ENCODE peak calls at places on chromosomes 4 and X, in eight cellular contexts. A is astrocyte of the spinal cord; I is stomach; H is neural crest cell; V is GM20000; N is activated T-helper 9 cell treated with anti-CD3 and anti-CD28 coated beads, Interleukin-2, amount 50 U/mL, for 16 hours; D is NCI-H524; E is nucleus accumbens. L is an unnamed sample.

GRCh38 chr4:32775049-32775448 is 2054.9 kb downstream of the PCDH7 start:
- DNase-seq in D (peak), N (no peak), V (no peak), E (no peak), H (no peak), A (peak), I (no peak), L (no peak)

GRCh38 chr4:3436798-3437581 is 4.8 kb upstream of the HGFAC start:
- DNase-seq in D (peak), E (no peak), V (no peak), I (peak), A (peak), N (no peak), H (no peak), L (no peak)

GRCh38 chrX:106862972-106863688 is 40.0 kb downstream of the RIPPLY1 start:
- DNase-seq in N (no peak), H (no peak), I (peak), V (peak), D (peak), A (no peak), E (no peak), L (peak)

GRCh38 chrX:123871309-123871708 is 11.5 kb downstream of the XIAP start:
- DNase-seq in N (no peak), I (no peak), H (no peak), D (no peak), A (no peak), E (no peak), V (no peak), L (no peak)

GRCh38 chrX:140157143-140157542 is 191.8 kb upstream of the CXorf66 start:
- DNase-seq in H (no peak), I (no peak), E (no peak), V (no peak), A (no peak), D (no peak), N (no peak), L (no peak)

GRCh38 chrX:123731258-123731986 is 1.4 kb downstream of the THOC2 start:
- DNase-seq in H (no peak), A (peak), E (peak), N (no peak), V (peak), I (no peak), D (peak), L (no peak)

GRCh38 chrX:47204970-47205369 is 11.3 kb downstream of the UBA1 start:
- DNase-seq in N (no peak), D (peak), I (no peak), E (no peak), A (no peak), H (no peak), V (no peak), L (no peak)

GRCh38 chr4:77699731-77700210 is 94.2 kb downstream of the CXCL13 start:
- DNase-seq in N (no peak), D (peak), H (peak), E (no peak), I (no peak), V (no peak), A (peak), L (peak)

GRCh38 chr4:188780686-188781085 is 641.4 kb downstream of the TRIML1 start:
- DNase-seq in D (no peak), I (no peak), V (no peak), H (no peak), E (no peak), N (no peak), A (no peak), L (no peak)

GRCh38 chrX:72532371-72532770 is 40.3 kb downstream of the HDAC8 start:
- DNase-seq in V (no peak), N (no peak), A (no peak), E (no peak), I (no peak), H (no peak), D (no peak), L (no peak)

GRCh38 chr4:168353746-168354145 is 35.2 kb upstream of the DDX60 start:
- DNase-seq in H (no peak), N (no peak), A (no peak), V (no peak), E (no peak), D (no peak), I (no peak), L (peak)

GRCh38 chr4:186719925-186720694 is 3.5 kb downstream of the FAT1 start:
- DNase-seq in V (no peak), D (peak), H (peak), E (no peak), A (peak), N (no peak), I (no peak), L (peak)